ENCODE peak calls at places on chromosome 19, in five cellular contexts. One of them, this sample, is unnamed.

GRCh38 chr19:16445238-16446107 is 26.3 kb downstream of the EPS15L1 start:
- DNase-seq in Calu3: no peak
- DNase-seq in cardiac fibroblast: peak; percentile 71
- DNase-seq in bronchial epithelial cell: no peak
- DNase-seq in thyroid gland: no peak
- DNase-seq in this sample: peak; percentile 18

GRCh38 chr19:48676487-48676886 is 3.7 kb upstream of the NTN5 start:
- DNase-seq in Calu3: no peak
- DNase-seq in cardiac fibroblast: no peak
- DNase-seq in bronchial epithelial cell: no peak
- DNase-seq in thyroid gland: no peak
- DNase-seq in this sample: no peak

GRCh38 chr19:14516746-14517438 is 1.3 kb downstream of the DNAJB1 start:
- DNase-seq in Calu3: no peak
- DNase-seq in cardiac fibroblast: no peak
- DNase-seq in bronchial epithelial cell: no peak
- DNase-seq in thyroid gland: no peak
- DNase-seq in this sample: no peak

GRCh38 chr19:29325241-29325975 is 112.5 kb upstream of the UQCRFS1 start:
- DNase-seq in Calu3: no peak
- DNase-seq in cardiac fibroblast: no peak
- DNase-seq in bronchial epithelial cell: no peak
- DNase-seq in thyroid gland: no peak
- DNase-seq in this sample: no peak

GRCh38 chr19:3690551-3691371 is 9.5 kb downstream of the PIP5K1C start:
- DNase-seq in Calu3: no peak
- DNase-seq in cardiac fibroblast: no peak
- DNase-seq in bronchial epithelial cell: no peak
- DNase-seq in thyroid gland: no peak
- DNase-seq in this sample: no peak

GRCh38 chr19:29843180-29844051 is 31.6 kb downstream of the CCNE1 start:
- DNase-seq in Calu3: no peak
- DNase-seq in cardiac fibroblast: no peak
- DNase-seq in bronchial epithelial cell: no peak
- DNase-seq in thyroid gland: peak; percentile 72
- DNase-seq in this sample: no peak

GRCh38 chr19:39937094-39937493 is 2.7 kb upstream of the FCGBP start:
- DNase-seq in Calu3: peak; percentile 37
- DNase-seq in cardiac fibroblast: no peak
- DNase-seq in bronchial epithelial cell: no peak
- DNase-seq in thyroid gland: no peak
- DNase-seq in this sample: no peak

GRCh38 chr19:13011653-13012389 is 16.5 kb downstream of the NFIX start:
- DNase-seq in Calu3: no peak
- DNase-seq in cardiac fibroblast: no peak
- DNase-seq in bronchial epithelial cell: no peak
- DNase-seq in thyroid gland: no peak
- DNase-seq in this sample: no peak

GRCh38 chr19:51272183-51272817 is 21.4 kb downstream of the SIGLECL1 start:
- DNase-seq in Calu3: no peak
- DNase-seq in cardiac fibroblast: no peak
- DNase-seq in bronchial epithelial cell: no peak
- DNase-seq in thyroid gland: no peak
- DNase-seq in this sample: no peak

GRCh38 chr19:2239771-2240770 is 3.4 kb downstream of the SF3A2 start:
- DNase-seq in Calu3: no peak
- DNase-seq in cardiac fibroblast: peak; percentile 56
- DNase-seq in bronchial epithelial cell: no peak
- DNase-seq in thyroid gland: peak; percentile 28
- DNase-seq in this sample: no peak

GRCh38 chr19:16596399-16596798 is 24.2 kb upstream of the SLC35E1 start:
- DNase-seq in Calu3: no peak
- DNase-seq in cardiac fibroblast: no peak
- DNase-seq in bronchial epithelial cell: no peak
- DNase-seq in thyroid gland: no peak
- DNase-seq in this sample: no peak

GRCh38 chr19:29837448-29837961 is 25.7 kb downstream of the CCNE1 start:
- DNase-seq in Calu3: no peak
- DNase-seq in cardiac fibroblast: no peak
- DNase-seq in bronchial epithelial cell: no peak
- DNase-seq in thyroid gland: no peak
- DNase-seq in this sample: no peak

GRCh38 chr19:48858984-48859710 is 9.3 kb downstream of the PLEKHA4 start:
- DNase-seq in Calu3: no peak
- DNase-seq in cardiac fibroblast: no peak
- DNase-seq in bronchial epithelial cell: no peak
- DNase-seq in thyroid gland: no peak
- DNase-seq in this sample: no peak

GRCh38 chr19:18967358-18968146 is 26.5 kb upstream of the HOMER3 start:
- DNase-seq in Calu3: no peak
- DNase-seq in cardiac fibroblast: peak; percentile 92
- DNase-seq in bronchial epithelial cell: peak; percentile 79
- DNase-seq in thyroid gland: peak; percentile 98
- DNase-seq in this sample: peak; percentile 91

GRCh38 chr19:38538793-38539528 is 78.8 kb downstream of the MAP4K1 start:
- DNase-seq in Calu3: peak; percentile 23
- DNase-seq in cardiac fibroblast: no peak
- DNase-seq in bronchial epithelial cell: peak; percentile 15
- DNase-seq in thyroid gland: no peak
- DNase-seq in this sample: no peak

GRCh38 chr19:42249149-42249750 is 5.7 kb downstream of the ERF start:
- DNase-seq in Calu3: no peak
- DNase-seq in cardiac fibroblast: no peak
- DNase-seq in bronchial epithelial cell: no peak
- DNase-seq in thyroid gland: no peak
- DNase-seq in this sample: no peak

GRCh38 chr19:18848860-18849661 is 17.3 kb downstream of the UPF1 start:
- DNase-seq in Calu3: no peak
- DNase-seq in cardiac fibroblast: peak; percentile 89
- DNase-seq in bronchial epithelial cell: no peak
- DNase-seq in thyroid gland: peak; percentile 26
- DNase-seq in this sample: no peak

GRCh38 chr19:47351545-47351944 is 2.4 kb downstream of the DHX34 start:
- DNase-seq in Calu3: peak; percentile 17
- DNase-seq in cardiac fibroblast: peak; percentile 44
- DNase-seq in bronchial epithelial cell: peak; percentile 22
- DNase-seq in thyroid gland: no peak
- DNase-seq in this sample: peak; percentile 58

GRCh38 chr19:46732172-46732938 is 13.5 kb upstream of the FKRP start:
- DNase-seq in Calu3: no peak
- DNase-seq in cardiac fibroblast: no peak
- DNase-seq in bronchial epithelial cell: no peak
- DNase-seq in thyroid gland: peak; percentile 24
- DNase-seq in this sample: no peak

GRCh38 chr19:32129141-32129540 is 216.3 kb upstream of the ZNF507 start:
- DNase-seq in Calu3: no peak
- DNase-seq in cardiac fibroblast: no peak
- DNase-seq in bronchial epithelial cell: no peak
- DNase-seq in thyroid gland: no peak
- DNase-seq in this sample: no peak

GRCh38 chr19:29397748-29398147 is 128.0 kb upstream of the VSTM2B start:
- DNase-seq in Calu3: no peak
- DNase-seq in cardiac fibroblast: no peak
- DNase-seq in bronchial epithelial cell: no peak
- DNase-seq in thyroid gland: no peak
- DNase-seq in this sample: no peak

GRCh38 chr19:49613374-49613773 is 22.4 kb downstream of the PRR12 start:
- DNase-seq in Calu3: peak; percentile 27
- DNase-seq in cardiac fibroblast: peak; percentile 73
- DNase-seq in bronchial epithelial cell: no peak
- DNase-seq in thyroid gland: no peak
- DNase-seq in this sample: peak; percentile 63

GRCh38 chr19:39178296-39179006 is 18.3 kb upstream of the NCCRP1 start:
- DNase-seq in Calu3: no peak
- DNase-seq in cardiac fibroblast: no peak
- DNase-seq in bronchial epithelial cell: no peak
- DNase-seq in thyroid gland: no peak
- DNase-seq in this sample: no peak

GRCh38 chr19:29823581-29824330 is 12.0 kb downstream of the CCNE1 start:
- DNase-seq in Calu3: no peak
- DNase-seq in cardiac fibroblast: no peak
- DNase-seq in bronchial epithelial cell: no peak
- DNase-seq in thyroid gland: no peak
- DNase-seq in this sample: no peak

GRCh38 chr19:19443283-19443682 is 37.8 kb downstream of the GATAD2A start:
- DNase-seq in Calu3: no peak
- DNase-seq in cardiac fibroblast: no peak
- DNase-seq in bronchial epithelial cell: no peak
- DNase-seq in thyroid gland: no peak
- DNase-seq in this sample: no peak

DNA sequence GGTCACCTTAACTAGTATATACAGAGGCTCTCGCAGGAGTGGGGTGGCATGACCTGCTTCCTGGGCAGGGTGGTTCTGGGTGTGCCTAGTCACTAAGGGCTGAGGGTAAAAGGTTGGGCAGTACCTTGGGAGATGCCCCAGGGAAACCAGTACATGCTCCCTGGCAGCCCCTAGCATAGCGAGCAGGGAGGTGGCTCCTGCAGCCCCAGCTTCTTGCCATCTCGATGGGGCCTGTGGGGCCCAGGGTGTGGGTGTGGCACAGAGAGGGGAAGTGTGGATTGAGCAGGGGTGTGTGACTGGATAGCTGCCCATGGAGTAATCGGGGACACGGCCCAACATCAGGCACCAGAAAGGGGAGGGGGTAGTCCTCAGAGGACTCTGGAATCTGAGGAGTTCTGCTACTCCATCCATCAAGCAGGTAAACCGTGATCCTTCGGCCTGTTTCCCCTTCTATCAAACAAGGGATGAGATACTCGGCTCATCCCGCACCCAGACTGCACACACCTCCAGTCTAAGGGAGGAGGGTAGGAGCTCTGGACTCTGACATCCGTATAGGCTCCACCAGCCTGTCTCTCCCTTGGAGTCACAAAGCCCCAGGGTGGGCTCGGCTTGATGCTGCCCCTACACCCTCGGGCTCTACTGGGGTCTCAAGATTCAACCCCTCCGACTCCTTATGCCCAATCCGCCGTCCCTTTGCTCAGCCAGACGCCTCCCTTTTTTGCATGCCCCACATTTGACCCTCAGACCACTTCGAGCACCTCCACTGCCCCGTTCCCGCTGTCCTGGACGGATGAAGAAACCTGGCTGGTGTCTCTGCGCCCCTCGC is 1.1 kb downstream of the ZBTB45 start:
- DNase-seq in Calu3: peak; percentile 23
- DNase-seq in cardiac fibroblast: peak; percentile 7
- DNase-seq in bronchial epithelial cell: peak; percentile 5
- DNase-seq in thyroid gland: no peak
- DNase-seq in this sample: no peak
- TF ChIP-seq CTCF in Calu3: no peak
- TF ChIP-seq CTCF in cardiac fibroblast: no peak
- TF ChIP-seq CTCF in bronchial epithelial cell: no peak
- TF ChIP-seq CTCF in thyroid gland: no peak
- TF ChIP-seq CTCF in this sample: peak; percentile 9

DNA sequence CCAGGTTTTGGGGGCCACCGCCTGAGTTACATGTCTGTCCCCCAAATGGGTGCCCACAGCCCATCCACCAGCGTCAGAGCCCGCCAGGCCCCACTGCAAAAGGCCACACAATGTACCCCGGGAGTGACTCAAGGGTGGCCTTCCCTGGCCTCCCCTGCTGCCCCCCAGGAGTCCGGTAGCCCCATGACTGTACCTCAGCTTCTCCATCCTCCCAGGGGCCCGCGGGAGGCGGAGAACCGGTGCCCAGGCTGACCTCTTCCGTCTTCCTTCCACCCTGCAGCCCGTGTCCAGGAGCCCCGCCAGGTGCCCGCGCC is 10.5 kb downstream of the CBARP start:
- DNase-seq in Calu3: no peak
- DNase-seq in cardiac fibroblast: no peak
- DNase-seq in bronchial epithelial cell: no peak
- DNase-seq in thyroid gland: no peak
- DNase-seq in this sample: no peak
- TF ChIP-seq CTCF in Calu3: no peak
- TF ChIP-seq CTCF in cardiac fibroblast: no peak
- TF ChIP-seq CTCF in bronchial epithelial cell: no peak
- TF ChIP-seq CTCF in thyroid gland: no peak
- TF ChIP-seq CTCF in this sample: no peak

DNA sequence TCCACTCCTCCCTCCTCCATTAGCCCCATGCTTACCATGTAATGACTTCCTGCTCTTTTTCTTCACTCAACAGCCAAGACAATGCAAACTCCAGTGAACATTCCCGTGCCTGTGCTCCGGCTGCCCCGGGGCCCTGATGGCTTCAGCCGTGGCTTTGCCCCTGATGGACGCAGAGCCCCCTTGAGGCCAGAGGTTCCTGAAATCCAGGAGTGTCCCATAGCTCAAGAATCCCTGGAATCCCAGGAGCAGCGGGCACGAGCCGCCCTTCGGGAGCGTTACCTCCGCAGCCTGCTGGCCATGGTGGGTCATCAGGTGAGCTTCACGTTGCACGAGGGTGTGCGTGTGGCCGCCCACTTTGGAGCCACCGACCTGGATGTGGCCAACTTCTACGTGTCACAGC is 2.9 kb upstream of the PPP1R37 start:
- DNase-seq in Calu3: no peak
- DNase-seq in cardiac fibroblast: no peak
- DNase-seq in bronchial epithelial cell: no peak
- DNase-seq in thyroid gland: no peak
- DNase-seq in this sample: no peak
- TF ChIP-seq CTCF in Calu3: no peak
- TF ChIP-seq CTCF in cardiac fibroblast: no peak
- TF ChIP-seq CTCF in bronchial epithelial cell: no peak
- TF ChIP-seq CTCF in thyroid gland: no peak
- TF ChIP-seq CTCF in this sample: no peak

DNA sequence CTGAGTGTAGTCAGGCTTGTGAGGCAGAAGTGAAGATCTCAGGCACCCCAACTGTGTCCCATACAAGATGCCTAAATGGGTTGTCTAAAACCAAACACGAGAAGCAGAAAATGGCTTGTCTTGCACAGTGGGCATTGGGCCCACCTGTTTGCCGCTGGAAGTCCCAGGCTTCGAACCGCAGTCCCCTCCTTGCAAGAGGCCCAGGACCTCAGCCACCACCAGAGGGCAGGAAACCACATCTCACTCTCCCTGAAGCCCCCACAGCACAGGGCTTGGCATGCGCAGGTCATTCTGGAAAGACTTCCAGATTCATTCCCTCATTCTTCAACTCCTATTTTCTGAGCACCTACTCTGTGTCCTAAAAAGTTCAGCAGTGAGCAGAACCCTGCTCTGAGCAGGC is 973.7 kb downstream of the UQCRFS1 start:
- DNase-seq in Calu3: no peak
- DNase-seq in cardiac fibroblast: peak; percentile 4
- DNase-seq in bronchial epithelial cell: no peak
- DNase-seq in thyroid gland: no peak
- DNase-seq in this sample: no peak
- TF ChIP-seq CTCF in Calu3: no peak
- TF ChIP-seq CTCF in cardiac fibroblast: peak; percentile 16
- TF ChIP-seq CTCF in bronchial epithelial cell: no peak
- TF ChIP-seq CTCF in thyroid gland: no peak
- TF ChIP-seq CTCF in this sample: no peak